ENCODE peak calls at places on chromosomes 6 and 20, in ten cellular contexts. D, S, C, X, K, I, B, L, T and W are unnamed samples.
A peak's percentile ranks its signal among the peaks of the same experiment; 100 is the strongest.

GRCh38 chr6:42010185-42010872 is 40.0 kb upstream of the TAF8 start:
- DNase-seq in T (peak; percentile 21), I (peak; percentile 30), C (peak; percentile 45), B (no peak), X (no peak), K (peak; percentile 96), S (no peak), D (no peak), L (no peak), W (no peak)

GRCh38 chr6:165674155-165675029 is 11.4 kb upstream of the PDE10A start:
- DNase-seq in B (no peak), S (no peak), I (no peak), C (no peak), L (no peak), X (no peak), T (no peak), D (no peak), K (no peak), W (no peak)

GRCh38 chr6:49979584-49979983 is 10.2 kb upstream of the DEFB113 start:
- DNase-seq in C (no peak), X (no peak), T (no peak), S (no peak), D (no peak), B (no peak), I (no peak), K (no peak), L (no peak), W (no peak)

GRCh38 chr20:48771542-48771941 is 56.3 kb downstream of the PREX1 start:
- DNase-seq in T (no peak), K (no peak), S (no peak), L (no peak), D (no peak), I (peak; percentile 91), C (no peak), B (no peak), X (no peak), W (no peak)

GRCh38 chr6:165766457-165766856 is 103.4 kb upstream of the PDE10A start:
- DNase-seq in T (no peak), C (no peak), X (no peak), B (no peak), S (no peak), K (no peak), L (no peak), I (peak; percentile 57), D (no peak), W (no peak)

GRCh38 chr6:130107710-130108109 is 89.3 kb downstream of the L3MBTL3 start:
- DNase-seq in X (no peak), D (no peak), K (no peak), S (no peak), I (peak; percentile 5), T (no peak), C (no peak), B (no peak), L (no peak), W (no peak)

GRCh38 chr6:166658792-166659150 is 31.7 kb upstream of the RPS6KA2 start:
- DNase-seq in B (no peak), L (no peak), I (no peak), X (no peak), C (no peak), S (no peak), D (no peak), T (no peak), K (no peak), W (no peak)

GRCh38 chr6:130696806-130697205 is 130.4 kb upstream of the SMLR1 start:
- DNase-seq in D (no peak), T (no peak), X (no peak), C (no peak), B (no peak), I (no peak), K (no peak), S (no peak), L (no peak), W (peak; percentile 22)

GRCh38 chr20:51486197-51487005 is 56.1 kb downstream of the NFATC2 start:
- DNase-seq in L (no peak), B (no peak), I (no peak), T (no peak), K (no peak), C (no peak), D (no peak), S (no peak), X (no peak), W (no peak)

GRCh38 chr6:75906871-75907270 is 157.8 kb downstream of the MYO6 start:
- DNase-seq in T (no peak), X (no peak), L (no peak), D (no peak), K (no peak), B (no peak), S (no peak), I (no peak), C (no peak), W (no peak)

GRCh38 chr20:25044261-25044560 is 13.7 kb downstream of the ACSS1 start:
- DNase-seq in T (no peak), L (no peak), C (no peak), I (no peak), X (no peak), K (no peak), B (no peak), S (no peak), D (no peak), W (no peak)

GRCh38 chr6:77440206-77440976 is 22.9 kb downstream of the HTR1B start:
- DNase-seq in X (no peak), B (no peak), C (no peak), T (no peak), K (no peak), D (no peak), L (no peak), I (no peak), S (no peak), W (no peak)

GRCh38 chr6:116925088-116925794 is 48.2 kb downstream of the RFX6 start:
- DNase-seq in K (no peak), C (no peak), X (no peak), B (no peak), L (no peak), I (peak; percentile 2), D (no peak), S (no peak), T (no peak), W (no peak)

GRCh38 chr6:33787336-33787953 is 1.5 kb downstream of the LEMD2 start:
- DNase-seq in X (no peak), S (no peak), I (peak; percentile 36), K (no peak), B (no peak), C (no peak), D (no peak), L (no peak), T (no peak), W (peak; percentile 32)

GRCh38 chr6:33784787-33785186 is 4.1 kb downstream of the LEMD2 start:
- DNase-seq in B (no peak), S (no peak), X (no peak), C (no peak), D (no peak), K (no peak), I (no peak), L (no peak), T (no peak), W (no peak)

GRCh38 chr6:33786736-33787135 is 2.2 kb downstream of the LEMD2 start:
- DNase-seq in K (no peak), T (no peak), B (no peak), D (no peak), I (no peak), L (no peak), C (no peak), S (no peak), X (no peak), W (no peak)

GRCh38 chr6:33783781-33784520 is 5.0 kb downstream of the LEMD2 start:
- DNase-seq in C (no peak), L (no peak), K (no peak), D (no peak), X (no peak), S (no peak), T (no peak), I (no peak), B (no peak), W (no peak)

GRCh38 chr6:33785766-33786165 is 3.2 kb downstream of the LEMD2 start:
- DNase-seq in I (peak; percentile 38), D (no peak), T (no peak), C (no peak), K (no peak), L (no peak), X (no peak), B (no peak), S (no peak), W (no peak)
- H3K4me1 ChIP-seq in I (peaks cover 22% of the 10 kb centered on the region), D (peaks cover 80% of the 10 kb centered on the region), T (peaks cover 34% of the 10 kb centered on the region), C (peaks cover 24% of the 10 kb centered on the region), K (peaks cover 23% of the 10 kb centered on the region), L (peaks cover 29% of the 10 kb centered on the region), X (peaks cover 44% of the 10 kb centered on the region), B (peaks cover 12% of the 10 kb centered on the region), S (peaks cover 44% of the 10 kb centered on the region), W (peaks cover 9% of the 10 kb centered on the region)

GRCh38 chr6:18243302-18243893 is 20.9 kb downstream of the DEK start:
- DNase-seq in D (no peak), I (no peak), X (no peak), S (no peak), C (no peak), K (no peak), T (no peak), L (no peak), B (no peak), W (no peak)
- H3K4me1 ChIP-seq in D (no peaks in the 10 kb centered on the region), I (no peaks in the 10 kb centered on the region), X (peaks cover 17% of the 10 kb centered on the region), S (peaks cover 3% of the 10 kb centered on the region), C (no peaks in the 10 kb centered on the region), K (no peaks in the 10 kb centered on the region), T (no peaks in the 10 kb centered on the region), L (no peaks in the 10 kb centered on the region), B (peaks cover 8% of the 10 kb centered on the region), W (peaks cover 26% of the 10 kb centered on the region)

DNA sequence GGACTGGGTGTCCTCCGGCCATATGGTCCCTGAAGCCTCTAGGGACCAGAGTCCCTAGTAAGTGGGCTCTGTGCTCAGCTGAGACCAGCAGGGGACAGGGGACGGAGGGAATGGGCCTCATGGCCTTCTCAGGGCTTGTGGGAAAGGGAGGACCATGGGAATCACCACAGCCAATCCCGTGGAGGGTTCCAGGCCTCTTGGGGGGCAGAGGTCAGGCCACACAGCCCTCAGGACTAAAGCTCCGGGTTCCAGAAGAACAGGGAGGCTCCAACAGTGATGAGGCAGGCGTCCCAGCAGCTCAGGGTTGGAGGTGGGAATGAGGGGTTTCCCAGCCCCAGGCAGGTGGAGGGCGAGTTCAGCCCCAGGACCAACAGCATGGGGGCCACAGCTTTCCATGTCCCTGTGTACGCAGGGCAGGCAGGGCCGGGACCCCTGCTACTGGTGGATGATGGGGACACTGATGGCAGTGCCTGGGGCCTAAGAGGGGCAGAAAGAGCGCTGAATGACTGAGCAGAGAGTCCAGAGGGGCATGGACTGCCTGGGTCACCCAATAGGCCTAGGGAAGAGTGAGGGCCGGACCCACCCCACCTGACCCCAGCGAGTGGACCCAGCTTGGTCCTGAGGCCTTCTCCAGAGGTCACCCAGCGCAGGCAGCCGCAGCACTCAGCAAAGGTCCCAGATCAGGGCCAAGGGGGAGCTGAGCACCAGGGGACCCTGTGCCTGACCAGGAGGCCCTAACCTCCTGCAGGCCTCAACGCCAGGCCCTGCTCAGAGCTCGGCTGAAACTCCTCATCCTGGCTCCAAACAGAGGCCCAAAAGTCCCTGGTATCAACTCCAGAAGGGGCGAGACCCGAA is 8.8 kb downstream of the MYL9 start:
- DNase-seq in L (no peak), D (peak; percentile 53), K (no peak), I (peak; percentile 25), S (no peak), T (no peak), X (no peak), B (no peak), C (no peak), W (no peak)
- H3K4me1 ChIP-seq in L (no peaks in the 10 kb centered on the region), D (peaks cover 63% of the 10 kb centered on the region), K (peaks cover 10% of the 10 kb centered on the region), I (no peaks in the 10 kb centered on the region), S (no peaks in the 10 kb centered on the region), T (no peaks in the 10 kb centered on the region), X (no peaks in the 10 kb centered on the region), B (no peaks in the 10 kb centered on the region), C (no peaks in the 10 kb centered on the region), W (no peaks in the 10 kb centered on the region)

GRCh38 chr6:73521351-73522254 is 771 bp upstream of the EEF1A1 start:
- DNase-seq in L (peak; percentile 22), C (peak; percentile 91), D (peak; percentile 71), X (no peak), K (peak; percentile 58), I (peak; percentile 86), B (no peak), S (no peak), T (no peak), W (peak; percentile 78)
- H3K4me1 ChIP-seq in L (peaks cover 22% of the 10 kb centered on the region), C (peaks cover 38% of the 10 kb centered on the region), D (peaks cover 72% of the 10 kb centered on the region), X (peaks cover 18% of the 10 kb centered on the region), K (peaks cover 26% of the 10 kb centered on the region), I (peaks cover 11% of the 10 kb centered on the region), B (no peaks in the 10 kb centered on the region), S (peaks cover 40% of the 10 kb centered on the region), T (peaks cover 33% of the 10 kb centered on the region), W (peaks cover 3% of the 10 kb centered on the region)